ENCODE peak calls at places on chromosomes 5 and 9, in six cellular contexts. B is HEK293T, G is K562, L is IMR-90, E is GM12878, U is HepG2. I is an unnamed sample.

GRCh38 chr5:147208134-147208533 is 26.7 kb upstream of the STK32A start:
- DNase-seq in B (no peak), G (no peak), L (no peak), E (no peak), U (no peak), I (no peak)

GRCh38 chr9:15219511-15219910 is 87.5 kb downstream of the TTC39B start:
- DNase-seq in B (no peak), G (no peak), L (no peak), E (no peak), U (no peak), I (no peak)

GRCh38 chr9:95477441-95477840 is 39.3 kb downstream of the PTCH1 start:
- DNase-seq in B (no peak), G (no peak), L (no peak), E (no peak), U (no peak), I (no peak)

GRCh38 chr5:124866355-124867063 is 120.1 kb upstream of the ZNF608 start:
- DNase-seq in B (no peak), G (no peak), L (no peak), E (no peak), U (no peak), I (no peak)

GRCh38 chr5:4019841-4020240 is 424.2 kb downstream of the IRX1 start:
- DNase-seq in B (no peak), G (no peak), L (no peak), E (no peak), U (no peak), I (no peak)

GRCh38 chr9:92808726-92809451 is 44.3 kb upstream of the BICD2 start:
- DNase-seq in B (peak), G (peak), L (peak), E (no peak), U (peak), I (peak)

GRCh38 chr9:124769451-124770358 is 1.4 kb downstream of the NR6A1 start:
- DNase-seq in B (no peak), G (peak), L (no peak), E (no peak), U (peak), I (peak)

GRCh38 chr9:136620441-136621018 is 42.2 kb upstream of the EGFL7 start:
- DNase-seq in B (no peak), G (no peak), L (no peak), E (no peak), U (no peak), I (no peak)

GRCh38 chr5:81631124-81631523 is 119.8 kb downstream of the SSBP2 start:
- DNase-seq in B (no peak), G (no peak), L (no peak), E (peak), U (no peak), I (no peak)

GRCh38 chr5:60583598-60583997 is 116.4 kb downstream of the DEPDC1B start:
- DNase-seq in B (no peak), G (no peak), L (no peak), E (no peak), U (no peak), I (no peak)

GRCh38 chr5:124614836-124615235 is 131.6 kb downstream of the ZNF608 start:
- DNase-seq in B (no peak), G (no peak), L (no peak), E (no peak), U (no peak), I (no peak)

GRCh38 chr5:131423056-131423455 is 159.2 kb downstream of the CDC42SE2 start:
- DNase-seq in B (peak), G (no peak), L (peak), E (no peak), U (peak), I (peak)

GRCh38 chr5:117889592-117889991 is 1098.8 kb downstream of the DTWD2 start:
- DNase-seq in B (no peak), G (no peak), L (peak), E (no peak), U (no peak), I (no peak)

GRCh38 chr5:115033861-115034260 is 135.8 kb downstream of the TRIM36 start:
- DNase-seq in B (peak), G (no peak), L (no peak), E (no peak), U (peak), I (no peak)

GRCh38 chr5:157554180-157555030 is 21.2 kb downstream of the ADAM19 start:
- DNase-seq in B (no peak), G (no peak), L (no peak), E (peak), U (no peak), I (no peak)

GRCh38 chr5:6603643-6604042 is 29.2 kb downstream of the NSUN2 start:
- DNase-seq in B (no peak), G (no peak), L (no peak), E (no peak), U (no peak), I (no peak)

DNA sequence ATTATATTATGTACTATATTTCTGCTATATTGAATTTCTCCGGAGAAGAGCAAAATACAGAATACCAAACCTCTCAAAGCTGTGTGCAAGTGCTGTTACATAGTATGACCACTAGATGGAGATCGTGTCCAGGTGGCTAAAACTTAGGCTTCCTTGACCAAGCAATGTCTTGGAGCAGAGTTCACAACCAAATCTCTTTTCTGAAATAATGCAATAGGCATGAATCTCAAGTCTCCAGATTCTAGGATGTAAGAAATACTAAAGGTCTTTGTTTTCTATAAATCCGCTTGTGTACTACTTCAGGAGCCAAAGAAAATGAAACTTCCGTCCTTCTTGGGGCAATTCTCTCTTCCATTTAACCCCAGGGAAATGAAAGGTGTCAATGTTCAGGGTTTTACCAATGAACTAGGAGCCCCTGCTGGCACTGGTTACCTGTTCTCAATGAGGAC is 181.5 kb upstream of the RAI14 start:
- DNase-seq in B (peak), G (peak), L (peak), E (no peak), U (peak), I (peak)
- TF ChIP-seq BHLHE40 in B (no peak), G (no peak), L (no peak), E (no peak), U (no peak), I (no peak)

GRCh38 chr5:135232958-135233357 is 166.1 kb downstream of the MACROH2A1 start:
- DNase-seq in B (no peak), G (no peak), L (no peak), E (no peak), U (no peak), I (no peak)

GRCh38 chr5:135235551-135236100 is 163.4 kb downstream of the MACROH2A1 start:
- DNase-seq in B (no peak), G (no peak), L (no peak), E (no peak), U (no peak), I (no peak)

GRCh38 chr5:135233477-135233876 is 165.6 kb downstream of the MACROH2A1 start:
- DNase-seq in B (no peak), G (no peak), L (no peak), E (no peak), U (no peak), I (no peak)

GRCh38 chr5:135235002-135235401 is 164.0 kb downstream of the MACROH2A1 start:
- DNase-seq in B (no peak), G (no peak), L (no peak), E (no peak), U (no peak), I (no peak)

GRCh38 chr5:135234242-135235000 is 164.6 kb downstream of the MACROH2A1 start:
- DNase-seq in B (no peak), G (no peak), L (no peak), E (no peak), U (peak), I (no peak)
- TF ChIP-seq BHLHE40 in B (no peak), G (no peak), L (no peak), E (no peak), U (peak), I (no peak)

GRCh38 chr5:74056789-74057164 is 430.8 kb downstream of the ARHGEF28 start:
- DNase-seq in B (no peak), G (no peak), L (peak), E (no peak), U (peak), I (peak)
- TF ChIP-seq BHLHE40 in B (no peak), G (no peak), L (no peak), E (no peak), U (no peak), I (no peak)

DNA sequence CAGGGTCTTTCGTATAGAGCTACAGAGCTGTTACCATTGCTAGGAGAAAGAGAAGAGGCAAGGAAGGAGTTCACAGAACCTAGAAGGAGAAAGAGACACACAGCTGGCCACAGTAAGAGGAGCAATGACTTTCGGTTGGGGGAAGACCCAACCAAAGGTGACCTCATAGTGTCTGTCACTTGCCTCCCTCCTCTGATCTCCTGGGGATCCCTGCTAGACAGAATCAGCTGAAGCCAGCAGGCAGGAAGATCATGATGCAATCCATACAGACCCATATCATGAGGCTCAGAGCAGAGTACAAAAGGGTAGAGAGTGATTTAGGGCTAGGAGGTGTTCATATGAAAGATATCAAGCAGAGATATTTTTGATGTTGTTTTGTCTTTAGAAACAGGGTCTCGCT is 26.0 kb upstream of the EPB41L4B start:
- DNase-seq in B (no peak), G (no peak), L (no peak), E (no peak), U (no peak), I (no peak)
- TF ChIP-seq BHLHE40 in B (no peak), G (no peak), L (no peak), E (no peak), U (no peak), I (no peak)

DNA sequence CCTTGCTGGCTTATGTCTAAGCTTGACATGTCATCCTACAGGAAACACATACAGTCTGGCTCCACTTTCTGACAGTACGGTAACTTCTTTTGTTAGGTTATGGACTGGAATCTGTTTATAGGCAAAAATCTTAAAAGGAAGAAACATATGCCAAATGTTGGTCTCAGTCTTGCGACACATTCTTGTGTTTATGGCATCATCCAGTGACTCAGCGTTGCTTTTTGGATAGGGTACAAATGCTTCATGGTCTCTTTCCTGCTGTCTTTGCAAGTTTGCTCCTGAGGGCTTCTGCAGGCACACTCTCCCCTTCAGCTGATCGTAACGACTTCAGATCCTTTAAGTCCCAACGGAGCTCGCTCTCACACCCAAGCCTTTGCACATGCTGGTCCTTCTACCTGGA is 23.5 kb upstream of the TNFSF8 start:
- DNase-seq in B (no peak), G (no peak), L (peak), E (no peak), U (no peak), I (peak)
- TF ChIP-seq BHLHE40 in B (no peak), G (no peak), L (no peak), E (no peak), U (no peak), I (no peak)

GRCh38 chr5:53211799-53212198 is 102.2 kb upstream of the MOCS2 start:
- DNase-seq in B (no peak), G (no peak), L (peak), E (no peak), U (no peak), I (no peak)
- TF ChIP-seq BHLHE40 in B (no peak), G (no peak), L (no peak), E (no peak), U (no peak), I (no peak)

GRCh38 chr9:33813712-33814641 is 3.0 kb upstream of the UBE2R2 start:
- DNase-seq in B (peak), G (peak), L (peak), E (no peak), U (peak), I (peak)
- TF ChIP-seq BHLHE40 in B (no peak), G (no peak), L (peak), E (no peak), U (no peak), I (no peak)

DNA sequence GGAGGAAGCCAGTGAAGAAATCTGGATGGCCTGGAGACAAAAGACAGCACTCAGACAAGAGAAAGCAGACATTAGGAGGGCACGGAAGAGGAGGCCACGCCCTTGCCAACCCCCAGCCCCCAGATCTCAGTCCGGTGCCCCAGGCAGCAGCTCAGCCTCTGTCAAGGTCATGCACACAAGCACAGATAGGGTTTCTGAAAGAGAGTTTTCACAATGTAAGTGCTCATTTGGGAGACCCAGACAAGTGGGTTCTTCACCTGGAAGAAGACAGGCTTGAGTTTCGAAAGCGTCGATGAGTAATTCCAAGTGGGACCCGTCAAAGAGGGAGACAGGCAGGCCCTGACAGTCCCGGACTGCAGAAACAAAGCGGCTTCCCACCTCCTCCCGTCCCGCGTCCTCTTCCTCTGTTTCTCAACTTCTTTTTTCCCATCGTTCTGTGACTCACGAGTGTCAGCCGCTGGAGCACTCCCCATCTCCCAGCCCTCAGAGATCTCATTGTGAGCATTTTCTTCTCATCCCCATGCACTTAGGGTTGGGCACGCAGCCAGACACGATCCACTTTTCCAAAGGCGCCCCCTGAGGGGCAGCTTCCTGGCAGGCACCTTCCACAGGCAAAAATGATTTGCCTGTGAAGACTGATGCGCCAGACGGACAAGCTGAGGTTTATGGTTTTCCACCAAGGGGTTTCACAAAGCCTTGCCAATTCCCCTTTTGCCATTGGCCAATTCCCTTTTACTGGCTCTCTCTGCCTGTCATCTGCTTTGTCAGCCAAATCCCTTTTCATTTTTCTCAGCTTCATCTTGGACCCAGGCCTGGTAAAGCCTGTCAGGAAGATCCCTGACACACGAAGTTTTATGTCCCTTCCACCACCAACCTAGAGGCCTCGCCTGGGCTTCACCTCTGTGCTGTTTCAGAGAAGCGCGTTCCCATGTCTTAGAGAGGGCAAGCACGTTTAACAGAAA is 86.4 kb upstream of the ANKRD55 start:
- DNase-seq in B (no peak), G (no peak), L (peak), E (no peak), U (peak), I (no peak)
- TF ChIP-seq BHLHE40 in B (no peak), G (no peak), L (peak), E (no peak), U (no peak), I (no peak)

GRCh38 chr5:73694089-73694488 is 68.1 kb downstream of the ARHGEF28 start:
- DNase-seq in B (no peak), G (no peak), L (no peak), E (peak), U (peak), I (no peak)
- TF ChIP-seq BHLHE40 in B (no peak), G (no peak), L (no peak), E (peak), U (no peak), I (no peak)

DNA sequence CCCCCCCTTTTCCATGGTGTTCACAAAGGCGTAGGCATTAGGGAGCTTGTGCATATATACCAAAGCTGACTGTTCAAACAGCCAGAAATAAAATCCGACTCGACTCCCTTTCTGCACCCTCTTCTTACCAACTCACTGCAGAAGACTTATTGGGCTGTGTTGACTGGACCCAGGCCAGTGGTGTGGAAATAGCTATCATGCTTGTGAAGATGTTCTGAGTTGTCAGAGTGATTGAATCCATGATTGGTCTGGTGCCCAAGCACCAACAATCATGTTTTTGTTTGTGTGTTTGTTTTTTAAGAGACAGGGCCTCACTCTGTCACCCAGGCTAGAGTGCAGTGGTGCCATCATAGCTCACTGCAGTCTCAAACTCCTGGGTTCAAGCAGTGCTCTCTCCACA is 21.6 kb downstream of the TJP2 start:
- DNase-seq in B (no peak), G (no peak), L (no peak), E (no peak), U (no peak), I (no peak)
- TF ChIP-seq BHLHE40 in B (no peak), G (no peak), L (no peak), E (no peak), U (no peak), I (no peak)